ENCODE peak calls at places on chromosomes 5 and 9, in ten cellular contexts. W, R, P, Z, X, T, N, Y, L and I are unnamed samples.

GRCh38 chr5:156394642-156395393 is 67.9 kb downstream of the SGCD start:
- DNase-seq in Z (peak), X (peak), T (no peak), N (no peak), R (no peak), P (no peak), W (no peak), L (no peak), Y (no peak), I (no peak)

GRCh38 chr9:116160676-116161571 is 7.3 kb downstream of the PAPPA start:
- DNase-seq in W (no peak), T (no peak), R (no peak), Y (no peak), L (no peak), P (no peak), X (no peak), Z (no peak), N (no peak), I (no peak)

GRCh38 chr5:52807723-52808122 is 20.0 kb downstream of the ITGA1 start:
- DNase-seq in X (no peak), Y (no peak), N (no peak), W (no peak), Z (no peak), R (no peak), L (no peak), T (no peak), P (no peak), I (no peak)

GRCh38 chr9:121281614-121282291 is 13.8 kb downstream of the GSN start:
- DNase-seq in W (no peak), Y (peak), Z (peak), R (no peak), X (no peak), N (no peak), T (no peak), L (no peak), P (peak), I (peak)

GRCh38 chr9:130842547-130842946 is 7.5 kb downstream of the ABL1 start:
- DNase-seq in Y (no peak), T (no peak), W (no peak), L (no peak), R (no peak), P (no peak), Z (no peak), N (no peak), X (no peak), I (no peak)

GRCh38 chr9:12846035-12846434 is 71.2 kb downstream of the LURAP1L start:
- DNase-seq in L (no peak), Y (no peak), P (no peak), T (no peak), W (no peak), X (peak), N (no peak), R (no peak), Z (no peak), I (no peak)

GRCh38 chr5:59299006-59299405 is 594.5 kb downstream of the PDE4D start:
- DNase-seq in N (no peak), T (no peak), X (no peak), P (no peak), L (no peak), W (no peak), Z (no peak), R (no peak), Y (no peak), I (no peak)

GRCh38 chr9:131072107-131072870 is 24.0 kb upstream of the AIF1L start:
- DNase-seq in Y (no peak), W (no peak), T (no peak), R (no peak), L (no peak), P (no peak), X (no peak), Z (no peak), N (no peak), I (no peak)